ENCODE peak calls at places on chromosomes 4 and X, in seven cellular contexts. One of them, this sample, is unnamed.

GRCh38 chrX:150575415-150575814 is 7.0 kb downstream of the MTM1 start:
- DNase-seq in colonic mucosa: peak; percentile 70
- DNase-seq in Caco-2: no peak
- DNase-seq in transverse colon: peak; percentile 13
- DNase-seq in ascending aorta: no peak
- DNase-seq in tibial nerve: no peak
- DNase-seq in upper lobe of right lung: no peak
- DNase-seq in this sample: no peak

GRCh38 chr4:105815701-105816100 is 79.6 kb upstream of the NPNT start:
- DNase-seq in Caco-2: no peak
- DNase-seq in transverse colon: no peak
- DNase-seq in colonic mucosa: no peak
- DNase-seq in tibial nerve: no peak
- DNase-seq in upper lobe of right lung: no peak
- DNase-seq in ascending aorta: no peak
- DNase-seq in this sample: no peak

GRCh38 chr4:173517781-173518371 is 12.2 kb downstream of the HAND2 start:
- DNase-seq in transverse colon: peak; percentile 50
- DNase-seq in colonic mucosa: no peak
- DNase-seq in tibial nerve: no peak
- DNase-seq in Caco-2: no peak
- DNase-seq in upper lobe of right lung: no peak
- DNase-seq in ascending aorta: peak; percentile 83
- DNase-seq in this sample: no peak

GRCh38 chr4:74033721-74034120 is 4.8 kb downstream of the CXCL3 start:
- DNase-seq in ascending aorta: no peak
- DNase-seq in colonic mucosa: no peak
- DNase-seq in tibial nerve: no peak
- DNase-seq in Caco-2: no peak
- DNase-seq in transverse colon: no peak
- DNase-seq in upper lobe of right lung: no peak
- DNase-seq in this sample: no peak

GRCh38 chr4:26048378-26048882 is 134.4 kb downstream of the SMIM20 start:
- DNase-seq in transverse colon: peak; percentile 30
- DNase-seq in Caco-2: no peak
- DNase-seq in upper lobe of right lung: no peak
- DNase-seq in colonic mucosa: peak; percentile 40
- DNase-seq in ascending aorta: peak; percentile 90
- DNase-seq in tibial nerve: peak; percentile 43
- DNase-seq in this sample: peak; percentile 47

GRCh38 chrX:17803449-17803848 is 57.6 kb downstream of the RAI2 start:
- DNase-seq in colonic mucosa: no peak
- DNase-seq in transverse colon: no peak
- DNase-seq in Caco-2: no peak
- DNase-seq in ascending aorta: no peak
- DNase-seq in tibial nerve: no peak
- DNase-seq in upper lobe of right lung: no peak
- DNase-seq in this sample: no peak

GRCh38 chrX:49844622-49845021 is 15.5 kb downstream of the PAGE4 start:
- DNase-seq in transverse colon: no peak
- DNase-seq in upper lobe of right lung: no peak
- DNase-seq in Caco-2: no peak
- DNase-seq in tibial nerve: no peak
- DNase-seq in ascending aorta: no peak
- DNase-seq in colonic mucosa: no peak
- DNase-seq in this sample: no peak

GRCh38 chr4:118417325-118417724 is 64.5 kb upstream of the PRSS12 start:
- DNase-seq in upper lobe of right lung: no peak
- DNase-seq in transverse colon: no peak
- DNase-seq in Caco-2: no peak
- DNase-seq in tibial nerve: no peak
- DNase-seq in colonic mucosa: no peak
- DNase-seq in ascending aorta: no peak
- DNase-seq in this sample: no peak

GRCh38 chrX:49270249-49270921 is 792 bp downstream of the PPP1R3F start:
- DNase-seq in transverse colon: no peak
- DNase-seq in upper lobe of right lung: no peak
- DNase-seq in ascending aorta: no peak
- DNase-seq in tibial nerve: no peak
- DNase-seq in Caco-2: no peak
- DNase-seq in colonic mucosa: no peak
- DNase-seq in this sample: no peak

GRCh38 chr4:91064157-91064853 is 937.1 kb downstream of the CCSER1 start:
- DNase-seq in ascending aorta: no peak
- DNase-seq in tibial nerve: no peak
- DNase-seq in transverse colon: no peak
- DNase-seq in Caco-2: peak; percentile 35
- DNase-seq in upper lobe of right lung: no peak
- DNase-seq in colonic mucosa: no peak
- DNase-seq in this sample: no peak

GRCh38 chrX:153494541-153495361 is at the start of gene BGN:
- DNase-seq in ascending aorta: peak; percentile 85
- DNase-seq in colonic mucosa: no peak
- DNase-seq in tibial nerve: no peak
- DNase-seq in transverse colon: no peak
- DNase-seq in Caco-2: peak; percentile 71
- DNase-seq in upper lobe of right lung: no peak
- DNase-seq in this sample: peak; percentile 39

GRCh38 chr4:13821522-13821921 is 194.0 kb upstream of the BOD1L1 start:
- DNase-seq in ascending aorta: no peak
- DNase-seq in colonic mucosa: no peak
- DNase-seq in transverse colon: no peak
- DNase-seq in tibial nerve: no peak
- DNase-seq in Caco-2: no peak
- DNase-seq in upper lobe of right lung: no peak
- DNase-seq in this sample: no peak

GRCh38 chr4:60657041-60657440 is 543.1 kb upstream of the ADGRL3 start:
- DNase-seq in ascending aorta: no peak
- DNase-seq in colonic mucosa: no peak
- DNase-seq in tibial nerve: no peak
- DNase-seq in upper lobe of right lung: no peak
- DNase-seq in transverse colon: no peak
- DNase-seq in Caco-2: no peak
- DNase-seq in this sample: no peak

GRCh38 chrX:348461-349117 is 30.0 kb upstream of the GTPBP6 start:
- DNase-seq in colonic mucosa: no peak
- DNase-seq in ascending aorta: no peak
- DNase-seq in tibial nerve: no peak
- DNase-seq in Caco-2: no peak
- DNase-seq in transverse colon: no peak
- DNase-seq in upper lobe of right lung: peak; percentile 28
- DNase-seq in this sample: no peak

GRCh38 chrX:25006586-25007058 is 9.1 kb downstream of the ARX start:
- DNase-seq in tibial nerve: no peak
- DNase-seq in transverse colon: no peak
- DNase-seq in upper lobe of right lung: no peak
- DNase-seq in colonic mucosa: no peak
- DNase-seq in Caco-2: no peak
- DNase-seq in ascending aorta: no peak
- DNase-seq in this sample: no peak

GRCh38 chr4:144421839-144422565 is 224.0 kb upstream of the HHIP start:
- DNase-seq in transverse colon: no peak
- DNase-seq in Caco-2: no peak
- DNase-seq in colonic mucosa: no peak
- DNase-seq in ascending aorta: no peak
- DNase-seq in tibial nerve: no peak
- DNase-seq in upper lobe of right lung: no peak
- DNase-seq in this sample: no peak

GRCh38 chr4:94139931-94140612 is 67.6 kb upstream of the SMARCAD1 start:
- DNase-seq in Caco-2: no peak
- DNase-seq in upper lobe of right lung: no peak
- DNase-seq in tibial nerve: no peak
- DNase-seq in ascending aorta: no peak
- DNase-seq in colonic mucosa: no peak
- DNase-seq in transverse colon: no peak
- DNase-seq in this sample: no peak

GRCh38 chr4:137749466-137749865 is 217.2 kb upstream of the PCDH18 start:
- DNase-seq in upper lobe of right lung: no peak
- DNase-seq in ascending aorta: no peak
- DNase-seq in tibial nerve: no peak
- DNase-seq in Caco-2: no peak
- DNase-seq in transverse colon: no peak
- DNase-seq in colonic mucosa: no peak
- DNase-seq in this sample: no peak

GRCh38 chr4:98606879-98607278 is 51.5 kb downstream of the TSPAN5 start:
- DNase-seq in Caco-2: no peak
- DNase-seq in tibial nerve: no peak
- DNase-seq in transverse colon: no peak
- DNase-seq in ascending aorta: no peak
- DNase-seq in colonic mucosa: no peak
- DNase-seq in upper lobe of right lung: no peak
- DNase-seq in this sample: no peak
- H3K4me1 ChIP-seq in Caco-2: peaks cover 6% of the 10 kb centered on the region
- H3K4me1 ChIP-seq in tibial nerve: peaks cover 4% of the 10 kb centered on the region
- H3K4me1 ChIP-seq in transverse colon: no peaks in the 10 kb centered on the region
- H3K4me1 ChIP-seq in ascending aorta: no peaks in the 10 kb centered on the region
- H3K4me1 ChIP-seq in colonic mucosa: no peaks in the 10 kb centered on the region
- H3K4me1 ChIP-seq in upper lobe of right lung: no peaks in the 10 kb centered on the region
- H3K4me1 ChIP-seq in this sample: no peaks in the 10 kb centered on the region

GRCh38 chr4:48906283-48907173 is at the start of gene OCIAD2:
- DNase-seq in transverse colon: peak; percentile 86
- DNase-seq in tibial nerve: no peak
- DNase-seq in colonic mucosa: peak; percentile 89
- DNase-seq in Caco-2: peak; percentile 57
- DNase-seq in upper lobe of right lung: peak; percentile 90
- DNase-seq in ascending aorta: peak; percentile 82
- DNase-seq in this sample: no peak
- TF ChIP-seq CTCF in transverse colon: no peak
- TF ChIP-seq CTCF in tibial nerve: no peak
- TF ChIP-seq CTCF in colonic mucosa: peak; percentile 23
- TF ChIP-seq CTCF in Caco-2: no peak
- TF ChIP-seq CTCF in upper lobe of right lung: peak; percentile 30
- TF ChIP-seq CTCF in ascending aorta: no peak
- TF ChIP-seq CTCF in this sample: no peak

DNA sequence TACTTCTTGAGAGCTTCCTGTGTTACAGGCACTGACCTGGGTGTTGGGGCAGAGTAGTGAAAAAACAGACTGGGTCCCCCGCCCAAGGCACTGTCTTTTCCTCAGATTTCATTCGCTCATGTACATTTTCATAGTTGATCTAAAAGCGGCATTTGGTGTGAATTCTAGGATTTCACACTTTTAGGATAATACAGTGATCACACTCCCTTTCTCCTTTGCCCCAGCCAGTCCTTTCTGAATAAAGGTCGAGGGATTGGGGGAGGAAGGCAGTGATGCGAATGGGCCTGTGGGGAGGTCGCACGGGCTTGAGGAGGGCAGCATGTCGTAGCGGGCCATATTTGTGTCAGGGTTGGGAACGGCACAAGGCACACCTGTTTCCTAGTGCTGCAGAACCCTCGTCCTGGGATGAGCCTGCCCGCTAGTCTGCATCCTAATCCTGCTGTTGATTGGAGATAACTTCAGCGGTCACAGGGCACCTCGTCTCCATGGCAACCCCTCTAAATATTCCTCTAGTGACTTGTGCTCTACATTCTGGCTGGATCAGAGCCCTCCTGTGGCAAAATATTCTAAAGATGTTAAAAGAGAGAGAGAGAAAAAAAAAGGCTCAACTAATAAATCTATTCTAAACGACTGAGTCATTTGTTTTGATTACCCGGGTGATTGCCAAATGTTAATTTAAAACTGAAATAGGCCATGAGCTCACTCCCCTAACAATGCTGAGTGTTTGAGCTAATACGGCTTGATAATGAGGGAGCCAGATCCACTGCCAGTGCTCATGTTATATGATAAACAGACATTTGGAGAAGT is 21.8 kb downstream of the FHL1 start:
- DNase-seq in tibial nerve: no peak
- DNase-seq in colonic mucosa: peak; percentile 36
- DNase-seq in Caco-2: no peak
- DNase-seq in ascending aorta: peak; percentile 92
- DNase-seq in transverse colon: peak; percentile 47
- DNase-seq in upper lobe of right lung: no peak
- DNase-seq in this sample: peak; percentile 56
- H3K4me1 ChIP-seq in tibial nerve: peaks cover 24% of the 10 kb centered on the region
- H3K4me1 ChIP-seq in colonic mucosa: no peaks in the 10 kb centered on the region
- H3K4me1 ChIP-seq in Caco-2: no peaks in the 10 kb centered on the region
- H3K4me1 ChIP-seq in ascending aorta: no peaks in the 10 kb centered on the region
- H3K4me1 ChIP-seq in transverse colon: peaks cover 15% of the 10 kb centered on the region
- H3K4me1 ChIP-seq in upper lobe of right lung: peaks cover 3% of the 10 kb centered on the region
- H3K4me1 ChIP-seq in this sample: peaks cover 72% of the 10 kb centered on the region

GRCh38 chrX:136950206-136950605 is 69.7 kb upstream of the RBMX start:
- DNase-seq in upper lobe of right lung: no peak
- DNase-seq in tibial nerve: no peak
- DNase-seq in ascending aorta: no peak
- DNase-seq in colonic mucosa: no peak
- DNase-seq in Caco-2: no peak
- DNase-seq in transverse colon: no peak
- DNase-seq in this sample: no peak

GRCh38 chrX:136954930-136955329 is 74.4 kb upstream of the RBMX start:
- DNase-seq in colonic mucosa: no peak
- DNase-seq in Caco-2: no peak
- DNase-seq in upper lobe of right lung: no peak
- DNase-seq in transverse colon: no peak
- DNase-seq in ascending aorta: no peak
- DNase-seq in tibial nerve: no peak
- DNase-seq in this sample: no peak

GRCh38 chrX:136953867-136954787 is 73.6 kb upstream of the RBMX start:
- DNase-seq in transverse colon: peak; percentile 69
- DNase-seq in colonic mucosa: peak; percentile 66
- DNase-seq in upper lobe of right lung: peak; percentile 63
- DNase-seq in tibial nerve: peak; percentile 17
- DNase-seq in Caco-2: peak; percentile 72
- DNase-seq in ascending aorta: peak; percentile 75
- DNase-seq in this sample: no peak
- TF ChIP-seq CTCF in transverse colon: peak; percentile 21
- TF ChIP-seq CTCF in colonic mucosa: peak; percentile 62
- TF ChIP-seq CTCF in upper lobe of right lung: peak; percentile 52
- TF ChIP-seq CTCF in tibial nerve: no peak
- TF ChIP-seq CTCF in Caco-2: peak; percentile 74
- TF ChIP-seq CTCF in ascending aorta: no peak
- TF ChIP-seq CTCF in this sample: peak; percentile 32

This sample was measured in thoracic aorta.